ENCODE peak calls at places on chromosomes 3 and 15, in four cellular contexts. One of them, this sample, is unnamed.

GRCh38 chr15:74710349-74711094 is 14.7 kb upstream of the EDC3 start:
- DNase-seq in IMR-90: no peak
- DNase-seq in glutamatergic neuron: no peak
- DNase-seq in pancreas: no peak
- DNase-seq in this sample: no peak

GRCh38 chr3:98807011-98807410 is 43.9 kb downstream of the ST3GAL6 start:
- DNase-seq in IMR-90: peak
- DNase-seq in glutamatergic neuron: no peak
- DNase-seq in pancreas: no peak
- DNase-seq in this sample: no peak

GRCh38 chr3:62051506-62051905 is 321.8 kb downstream of the FEZF2 start:
- DNase-seq in IMR-90: peak
- DNase-seq in glutamatergic neuron: peak
- DNase-seq in pancreas: peak
- DNase-seq in this sample: no peak

GRCh38 chr15:45827275-45827674 is 192.4 kb downstream of the SQOR start:
- DNase-seq in IMR-90: no peak
- DNase-seq in glutamatergic neuron: no peak
- DNase-seq in pancreas: peak
- DNase-seq in this sample: no peak

GRCh38 chr15:68057089-68057488 is 3.0 kb downstream of the PIAS1 start:
- DNase-seq in IMR-90: no peak
- DNase-seq in glutamatergic neuron: no peak
- DNase-seq in pancreas: no peak
- DNase-seq in this sample: no peak

GRCh38 chr15:84894743-84895425 is 10.4 kb downstream of the SLC28A1 start:
- DNase-seq in IMR-90: no peak
- DNase-seq in glutamatergic neuron: no peak
- DNase-seq in pancreas: no peak
- DNase-seq in this sample: no peak

GRCh38 chr15:67931861-67932260 is 92.0 kb upstream of the RNU6-1 start:
- DNase-seq in IMR-90: no peak
- DNase-seq in glutamatergic neuron: no peak
- DNase-seq in pancreas: no peak
- DNase-seq in this sample: no peak

GRCh38 chr3:133209871-133210550 is 171.8 kb downstream of the TMEM108 start:
- DNase-seq in IMR-90: peak
- DNase-seq in glutamatergic neuron: no peak
- DNase-seq in pancreas: no peak
- DNase-seq in this sample: no peak

GRCh38 chr3:144770813-144771400 is 799.3 kb downstream of the DIPK2A start:
- DNase-seq in IMR-90: peak
- DNase-seq in glutamatergic neuron: no peak
- DNase-seq in pancreas: no peak
- DNase-seq in this sample: no peak

GRCh38 chr3:78258798-78259197 is 1218.9 kb downstream of the ROBO2 start:
- DNase-seq in IMR-90: peak
- DNase-seq in glutamatergic neuron: no peak
- DNase-seq in pancreas: no peak
- DNase-seq in this sample: no peak

GRCh38 chr3:9141903-9142302 is 107.5 kb downstream of the SRGAP3 start:
- DNase-seq in IMR-90: no peak
- DNase-seq in glutamatergic neuron: no peak
- DNase-seq in pancreas: no peak
- DNase-seq in this sample: no peak

GRCh38 chr3:168044049-168044448 is 51.7 kb downstream of the GOLIM4 start:
- DNase-seq in IMR-90: no peak
- DNase-seq in glutamatergic neuron: no peak
- DNase-seq in pancreas: no peak
- DNase-seq in this sample: no peak

GRCh38 chr3:39011191-39011736 is 40.5 kb downstream of the SCN11A start:
- DNase-seq in IMR-90: no peak
- DNase-seq in glutamatergic neuron: no peak
- DNase-seq in pancreas: no peak
- DNase-seq in this sample: no peak

GRCh38 chr3:87350367-87351199 is 74.2 kb upstream of the POU1F1 start:
- DNase-seq in IMR-90: peak
- DNase-seq in glutamatergic neuron: no peak
- DNase-seq in pancreas: no peak
- DNase-seq in this sample: no peak

GRCh38 chr3:39065197-39065596 is 13.4 kb downstream of the WDR48 start:
- DNase-seq in IMR-90: peak
- DNase-seq in glutamatergic neuron: peak
- DNase-seq in pancreas: no peak
- DNase-seq in this sample: no peak

GRCh38 chr15:74338676-74339075 is 28.8 kb downstream of the CYP11A1 start:
- DNase-seq in IMR-90: no peak
- DNase-seq in glutamatergic neuron: no peak
- DNase-seq in pancreas: no peak
- DNase-seq in this sample: no peak

GRCh38 chr3:107745354-107745753 is 222.6 kb downstream of the BBX start:
- DNase-seq in IMR-90: no peak
- DNase-seq in glutamatergic neuron: peak
- DNase-seq in pancreas: no peak
- DNase-seq in this sample: no peak

GRCh38 chr15:80452166-80452565 is 48.0 kb downstream of the ARNT2 start:
- DNase-seq in IMR-90: no peak
- DNase-seq in glutamatergic neuron: no peak
- DNase-seq in pancreas: no peak
- DNase-seq in this sample: no peak

GRCh38 chr3:129602730-129603560 is 3.5 kb downstream of the PLXND1 start:
- DNase-seq in IMR-90: peak
- DNase-seq in glutamatergic neuron: no peak
- DNase-seq in pancreas: peak
- DNase-seq in this sample: no peak

GRCh38 chr3:10988003-10988402 is 4.5 kb upstream of the SLC6A1 start:
- DNase-seq in IMR-90: no peak
- DNase-seq in glutamatergic neuron: no peak
- DNase-seq in pancreas: no peak
- DNase-seq in this sample: no peak

GRCh38 chr15:71921191-71921590 is 110.8 kb downstream of the NR2E3 start:
- DNase-seq in IMR-90: peak
- DNase-seq in glutamatergic neuron: no peak
- DNase-seq in pancreas: no peak
- DNase-seq in this sample: no peak

GRCh38 chr3:57030711-57031110 is 29.8 kb upstream of the SPATA12 start:
- DNase-seq in IMR-90: no peak
- DNase-seq in glutamatergic neuron: no peak
- DNase-seq in pancreas: no peak
- DNase-seq in this sample: no peak

GRCh38 chr3:31288641-31289100 is 244.1 kb upstream of the STT3B start:
- DNase-seq in IMR-90: peak
- DNase-seq in glutamatergic neuron: no peak
- DNase-seq in pancreas: no peak
- DNase-seq in this sample: no peak

GRCh38 chr15:28931828-28932227 is 46.1 kb downstream of the APBA2 start:
- DNase-seq in IMR-90: no peak
- DNase-seq in glutamatergic neuron: no peak
- DNase-seq in pancreas: no peak
- DNase-seq in this sample: no peak

GRCh38 chr3:64143399-64144130 is 81.7 kb downstream of the PRICKLE2 start:
- DNase-seq in IMR-90: peak
- DNase-seq in glutamatergic neuron: no peak
- DNase-seq in pancreas: no peak
- DNase-seq in this sample: no peak

GRCh38 chr15:45136378-45136764 is 6.6 kb downstream of the DUOX1 start:
- DNase-seq in IMR-90: no peak
- DNase-seq in glutamatergic neuron: peak
- DNase-seq in pancreas: no peak
- DNase-seq in this sample: no peak

GRCh38 chr3:152768478-152768877 is 66.5 kb upstream of the P2RY1 start:
- DNase-seq in IMR-90: no peak
- DNase-seq in glutamatergic neuron: no peak
- DNase-seq in pancreas: no peak
- DNase-seq in this sample: no peak

GRCh38 chr3:52446631-52447511 is 2.0 kb upstream of the SEMA3G start:
- DNase-seq in IMR-90: peak
- DNase-seq in glutamatergic neuron: peak
- DNase-seq in pancreas: no peak
- DNase-seq in this sample: peak

GRCh38 chr3:69865920-69866679 is 126.8 kb downstream of the MITF start:
- DNase-seq in IMR-90: peak
- DNase-seq in glutamatergic neuron: no peak
- DNase-seq in pancreas: peak
- DNase-seq in this sample: no peak

GRCh38 chr3:29926391-29926790 is 645.5 kb downstream of the RBMS3 start:
- DNase-seq in IMR-90: no peak
- DNase-seq in glutamatergic neuron: no peak
- DNase-seq in pancreas: no peak
- DNase-seq in this sample: no peak

GRCh38 chr3:105527949-105528348 is 161.2 kb downstream of the ALCAM start:
- DNase-seq in IMR-90: peak
- DNase-seq in glutamatergic neuron: no peak
- DNase-seq in pancreas: no peak
- DNase-seq in this sample: no peak

GRCh38 chr3:158731525-158731924 is 732 bp downstream of the RARRES1 start:
- DNase-seq in IMR-90: no peak
- DNase-seq in glutamatergic neuron: no peak
- DNase-seq in pancreas: no peak
- DNase-seq in this sample: no peak

GRCh38 chr3:158723991-158724390 is 8.3 kb downstream of the RARRES1 start:
- DNase-seq in IMR-90: no peak
- DNase-seq in glutamatergic neuron: no peak
- DNase-seq in pancreas: no peak
- DNase-seq in this sample: no peak

GRCh38 chr3:158728851-158729250 is 3.4 kb downstream of the RARRES1 start:
- DNase-seq in IMR-90: no peak
- DNase-seq in glutamatergic neuron: no peak
- DNase-seq in pancreas: no peak
- DNase-seq in this sample: no peak

GRCh38 chr3:158725348-158725966 is 6.8 kb downstream of the RARRES1 start:
- DNase-seq in IMR-90: peak
- DNase-seq in glutamatergic neuron: no peak
- DNase-seq in pancreas: no peak
- DNase-seq in this sample: no peak

DNA sequence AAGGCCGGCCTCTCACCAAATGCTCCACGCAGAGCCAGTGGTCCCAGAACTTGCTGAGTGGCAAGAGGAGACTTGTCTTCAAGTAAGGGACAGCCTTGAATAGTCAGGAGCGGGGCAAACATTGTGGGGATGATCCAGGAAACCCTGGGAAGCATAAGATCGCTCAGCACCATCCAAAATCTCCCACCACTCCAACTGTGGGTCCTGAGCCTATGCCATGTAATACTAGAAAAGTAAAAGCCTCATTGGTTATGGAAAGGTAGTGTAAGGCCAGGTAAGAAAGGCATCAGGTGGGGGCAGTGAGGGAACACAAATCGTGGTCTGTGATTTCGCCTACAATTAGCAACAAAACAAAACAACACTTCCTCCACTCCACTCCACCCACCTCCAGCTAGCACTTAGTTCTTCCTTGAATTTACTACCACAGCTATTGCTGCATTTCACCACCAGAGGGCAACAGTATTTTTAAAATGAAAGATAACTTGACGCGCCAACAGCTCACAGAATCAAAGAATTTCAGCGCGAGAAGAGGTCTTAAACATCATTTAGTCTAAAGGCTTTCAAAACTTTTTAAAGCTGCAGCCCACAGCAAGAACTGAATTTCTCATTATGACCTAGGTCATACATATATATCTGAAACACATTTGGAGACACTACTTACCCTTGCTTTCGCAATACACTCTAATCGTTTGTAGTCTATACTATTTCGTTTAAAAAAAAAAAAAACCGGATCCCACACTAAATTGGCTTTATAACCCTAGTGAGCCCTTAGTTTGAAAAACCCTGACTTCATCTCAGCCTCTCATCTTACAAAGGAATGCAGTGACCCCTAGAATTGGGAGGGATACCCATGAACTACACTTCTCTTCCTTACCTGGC is 4.5 kb downstream of the RARRES1 start:
- DNase-seq in IMR-90: peak
- DNase-seq in glutamatergic neuron: no peak
- DNase-seq in pancreas: peak
- DNase-seq in this sample: peak
- TF ChIP-seq CTCF in IMR-90: peak
- TF ChIP-seq CTCF in glutamatergic neuron: peak
- TF ChIP-seq CTCF in pancreas: peak
- TF ChIP-seq CTCF in this sample: peak

DNA sequence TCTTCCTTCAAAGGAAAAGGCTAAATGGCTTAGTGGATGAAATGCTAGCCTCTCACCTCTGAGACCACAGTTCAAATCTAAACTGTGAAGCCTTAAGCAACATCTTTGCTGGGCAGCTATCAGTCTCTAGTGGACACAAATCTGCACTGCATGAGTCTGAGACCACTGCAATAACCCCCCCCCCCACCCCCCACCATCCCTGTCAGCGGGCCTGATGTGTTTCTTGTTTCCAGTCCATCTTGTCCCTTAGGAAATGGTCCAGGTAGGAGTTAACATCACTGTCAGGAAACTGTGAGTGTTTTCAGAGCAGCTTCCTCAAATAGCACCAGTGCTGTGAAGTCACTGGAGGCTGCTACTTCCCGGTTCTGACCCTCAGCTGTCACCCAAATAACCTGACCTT is 140.6 kb upstream of the TMCO5A start:
- DNase-seq in IMR-90: no peak
- DNase-seq in glutamatergic neuron: no peak
- DNase-seq in pancreas: no peak
- DNase-seq in this sample: no peak
- TF ChIP-seq CTCF in IMR-90: peak
- TF ChIP-seq CTCF in glutamatergic neuron: no peak
- TF ChIP-seq CTCF in pancreas: no peak
- TF ChIP-seq CTCF in this sample: no peak

GRCh38 chr15:61853195-61853594 is 207.1 kb downstream of the VPS13C start:
- DNase-seq in IMR-90: no peak
- DNase-seq in glutamatergic neuron: no peak
- DNase-seq in pancreas: no peak
- DNase-seq in this sample: no peak

GRCh38 chr15:61861962-61862361 is 198.3 kb downstream of the VPS13C start:
- DNase-seq in IMR-90: no peak
- DNase-seq in glutamatergic neuron: no peak
- DNase-seq in pancreas: no peak
- DNase-seq in this sample: no peak

GRCh38 chr15:61857169-61857829 is 202.9 kb downstream of the VPS13C start:
- DNase-seq in IMR-90: no peak
- DNase-seq in glutamatergic neuron: no peak
- DNase-seq in pancreas: no peak
- DNase-seq in this sample: no peak

GRCh38 chr15:61856295-61856694 is 204.0 kb downstream of the VPS13C start:
- DNase-seq in IMR-90: no peak
- DNase-seq in glutamatergic neuron: no peak
- DNase-seq in pancreas: no peak
- DNase-seq in this sample: no peak
- TF ChIP-seq CTCF in IMR-90: no peak
- TF ChIP-seq CTCF in glutamatergic neuron: peak
- TF ChIP-seq CTCF in pancreas: no peak
- TF ChIP-seq CTCF in this sample: no peak

DNA sequence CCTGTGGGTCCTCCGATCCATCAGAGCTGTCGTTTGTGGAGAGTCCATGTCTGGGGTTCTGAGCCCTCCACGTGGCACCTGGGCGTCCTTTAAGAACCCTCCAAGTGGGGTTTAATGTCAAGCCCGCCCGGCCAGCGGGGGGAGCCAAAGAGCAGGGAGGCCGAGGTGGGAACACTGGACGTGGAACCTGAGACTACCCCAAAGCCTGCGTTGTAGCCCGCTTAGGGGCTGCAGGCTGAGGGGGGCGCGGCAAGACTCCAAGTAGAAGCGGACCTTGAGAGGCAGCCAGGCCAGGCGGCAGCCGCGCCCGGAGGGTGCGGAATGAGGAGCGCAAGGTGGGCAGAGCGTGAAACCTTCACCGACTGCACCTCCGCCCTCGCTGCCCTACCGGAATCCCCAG is 126.2 kb upstream of the ATP10A start:
- DNase-seq in IMR-90: no peak
- DNase-seq in glutamatergic neuron: no peak
- DNase-seq in pancreas: no peak
- DNase-seq in this sample: no peak
- TF ChIP-seq CTCF in IMR-90: no peak
- TF ChIP-seq CTCF in glutamatergic neuron: peak
- TF ChIP-seq CTCF in pancreas: no peak
- TF ChIP-seq CTCF in this sample: no peak